ENCODE peak calls at places on chromosomes 12 and 14, in four cellular contexts. Z, G, V and R are unnamed samples.

GRCh38 chr14:101027291-101027690 is 123.8 kb upstream of the RTL1 start:
- DNase-seq in Z (no peak), G (no peak), V (no peak), R (no peak)

GRCh38 chr12:101619026-101619827 is 24.5 kb downstream of the MYBPC1 start:
- DNase-seq in Z (no peak), G (no peak), V (no peak), R (no peak)

GRCh38 chr12:126069549-126070165 is 1004.4 kb downstream of the AACS start:
- DNase-seq in Z (peak; percentile 15), G (peak; percentile 71), V (peak; percentile 6), R (peak; percentile 8)

GRCh38 chr12:24404086-24404815 is 454.8 kb upstream of the SOX5 start:
- DNase-seq in Z (no peak), G (peak; percentile 21), V (no peak), R (peak; percentile 8)

GRCh38 chr12:88153959-88154358 is 11.9 kb downstream of the TMTC3 start:
- DNase-seq in Z (no peak), G (peak; percentile 43), V (no peak), R (no peak)

GRCh38 chr12:132399092-132400010 is 70.0 kb upstream of the GALNT9 start:
- DNase-seq in Z (no peak), G (no peak), V (no peak), R (no peak)

GRCh38 chr14:74019743-74020142 is 594 bp downstream of the BBOF1 start:
- DNase-seq in Z (no peak), G (peak; percentile 42), V (peak; percentile 16), R (no peak)

GRCh38 chr14:65846469-65846868 is 433.9 kb downstream of the FUT8 start:
- DNase-seq in Z (no peak), G (no peak), V (no peak), R (no peak)

GRCh38 chr12:125208942-125209341 is 143.7 kb downstream of the AACS start:
- DNase-seq in Z (no peak), G (no peak), V (no peak), R (no peak)

GRCh38 chr12:96571101-96571862 is 81.9 kb downstream of the CFAP54 start:
- DNase-seq in Z (peak; percentile 11), G (no peak), V (no peak), R (no peak)

GRCh38 chr14:103122578-103123127 is 608 bp upstream of the TNFAIP2 start:
- DNase-seq in Z (no peak), G (no peak), V (no peak), R (peak; percentile 50)

GRCh38 chr12:7108042-7108927 is 729 bp downstream of the C1RL start:
- DNase-seq in Z (peak; percentile 75), G (peak; percentile 72), V (peak; percentile 67), R (peak; percentile 69)

GRCh38 chr14:76203086-76204001 is 51.6 kb downstream of the GPATCH2L start:
- DNase-seq in Z (no peak), G (peak; percentile 61), V (peak; percentile 77), R (no peak)

GRCh38 chr12:123126294-123127144 is 24.4 kb downstream of the PITPNM2 start:
- DNase-seq in Z (no peak), G (peak; percentile 97), V (peak; percentile 94), R (no peak)

GRCh38 chr12:74328623-74329022 is 209.0 kb upstream of the ATXN7L3B start:
- DNase-seq in Z (no peak), G (no peak), V (no peak), R (no peak)

GRCh38 chr12:68749861-68750260 is 3.9 kb downstream of the SLC35E3 start:
- DNase-seq in Z (no peak), G (no peak), V (no peak), R (no peak)

GRCh38 chr12:30106204-30106603 is 322.5 kb upstream of the TMTC1 start:
- DNase-seq in Z (no peak), G (no peak), V (no peak), R (no peak)

GRCh38 chr14:75905505-75905904 is 76.3 kb downstream of the TGFB3 start:
- DNase-seq in Z (no peak), G (peak; percentile 16), V (no peak), R (no peak)

GRCh38 chr14:92316116-92316515 is 6.8 kb upstream of the SLC24A4 start:
- DNase-seq in Z (no peak), G (no peak), V (no peak), R (no peak)

GRCh38 chr12:99915251-99916082 is 69.3 kb downstream of the ANKS1B start:
- DNase-seq in Z (no peak), G (peak; percentile 7), V (peak; percentile 22), R (no peak)

GRCh38 chr14:85223667-85224066 is 306.3 kb upstream of the FLRT2 start:
- DNase-seq in Z (no peak), G (no peak), V (no peak), R (no peak)

GRCh38 chr14:20732477-20732876 is 13.2 kb upstream of the EDDM3A start:
- DNase-seq in Z (no peak), G (no peak), V (no peak), R (no peak)

GRCh38 chr14:104284636-104285482 is 146.5 kb downstream of the KIF26A start:
- DNase-seq in Z (no peak), G (no peak), V (no peak), R (no peak)

GRCh38 chr14:38737657-38738056 is 365.4 kb downstream of the SEC23A start:
- DNase-seq in Z (no peak), G (no peak), V (no peak), R (no peak)

GRCh38 chr12:123916729-123917128 is 55.9 kb downstream of the CCDC92 start:
- DNase-seq in Z (no peak), G (no peak), V (no peak), R (no peak)

GRCh38 chr12:10361084-10361483 is 28.8 kb downstream of the KLRK1 start:
- DNase-seq in Z (no peak), G (no peak), V (no peak), R (no peak)